ENCODE peak calls at places on chromosomes 13 and 19, in ten cellular contexts. B, Y, M, K, G, P, V, U, S and O are unnamed samples.

GRCh38 chr19:2482354-2483038 is 6.6 kb downstream of the GADD45B start:
- DNase-seq in B (no peak), Y (no peak), M (no peak), K (no peak), G (no peak), P (no peak), V (no peak), U (no peak), S (no peak), O (no peak)

GRCh38 chr19:15101479-15102082 is 5.6 kb upstream of the SYDE1 start:
- DNase-seq in B (peak; percentile 82), Y (no peak), M (peak; percentile 59), K (no peak), G (no peak), P (no peak), V (no peak), U (peak; percentile 52), S (peak; percentile 62), O (no peak)

GRCh38 chr13:98909016-98909415 is 68.8 kb downstream of the DOCK9 start:
- DNase-seq in B (no peak), Y (no peak), M (no peak), K (no peak), G (no peak), P (no peak), V (no peak), U (no peak), S (peak; percentile 67), O (no peak)

GRCh38 chr19:18368504-18369222 is 17.3 kb upstream of the GDF15 start:
- DNase-seq in B (no peak), Y (no peak), M (no peak), K (peak; percentile 78), G (no peak), P (no peak), V (no peak), U (peak; percentile 62), S (no peak), O (no peak)

GRCh38 chr13:101757446-101758039 is 305.1 kb downstream of the ITGBL1 start:
- DNase-seq in B (peak; percentile 55), Y (peak; percentile 14), M (peak; percentile 36), K (no peak), G (no peak), P (no peak), V (peak; percentile 18), U (no peak), S (peak; percentile 70), O (no peak)

GRCh38 chr13:27622102-27622820 is 569 bp downstream of the POLR1D start:
- DNase-seq in B (no peak), Y (no peak), M (no peak), K (no peak), G (no peak), P (no peak), V (no peak), U (no peak), S (peak; percentile 5), O (no peak)

GRCh38 chr19:32837531-32837930 is 32.0 kb downstream of the SLC7A9 start:
- DNase-seq in B (no peak), Y (no peak), M (no peak), K (no peak), G (no peak), P (no peak), V (no peak), U (no peak), S (no peak), O (no peak)

GRCh38 chr19:17323973-17324327 is 10.7 kb downstream of the ANO8 start:
- DNase-seq in B (no peak), Y (no peak), M (no peak), K (no peak), G (no peak), P (no peak), V (no peak), U (no peak), S (no peak), O (no peak)

GRCh38 chr13:112056739-112057433 is 10.1 kb upstream of the SOX1 start:
- DNase-seq in B (peak; percentile 63), Y (no peak), M (no peak), K (no peak), G (no peak), P (no peak), V (no peak), U (no peak), S (no peak), O (no peak)

DNA sequence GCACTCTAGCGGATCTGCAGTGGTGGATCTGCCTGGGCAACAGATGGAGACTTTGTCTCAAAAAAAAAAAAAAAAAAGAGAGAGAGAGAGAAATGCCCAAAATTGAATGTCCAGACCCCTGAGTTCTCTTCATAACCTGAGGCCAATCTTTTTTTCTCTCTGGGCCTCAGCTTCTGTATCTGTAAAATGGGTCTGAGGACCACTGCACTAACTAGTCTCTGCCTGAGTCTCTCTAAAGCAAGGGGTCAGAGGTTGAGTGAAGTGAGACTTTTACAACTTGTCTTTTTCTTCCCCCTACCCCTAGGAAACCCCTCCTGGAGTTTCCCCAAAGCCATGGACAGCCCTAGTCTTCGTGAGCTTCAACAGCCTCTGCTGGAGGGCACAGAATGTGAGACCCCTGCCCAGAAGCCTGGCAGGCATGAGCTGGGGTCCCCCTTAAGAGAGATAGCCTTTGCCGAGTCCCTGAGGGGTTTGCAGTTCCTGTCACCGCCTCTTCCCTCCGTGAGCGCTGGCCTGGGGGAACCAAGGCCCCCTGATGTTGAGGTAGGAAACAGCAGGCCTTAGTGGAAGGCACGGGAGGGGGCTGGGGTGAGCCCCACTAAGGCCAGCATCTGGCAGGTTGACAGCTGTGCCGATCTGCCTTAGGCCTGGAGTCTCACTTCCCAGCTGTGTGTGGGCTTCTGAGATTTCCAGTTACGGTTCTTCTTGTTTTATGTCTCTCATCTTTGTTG is 1.8 kb downstream of the TMEM91 start:
- DNase-seq in B (peak; percentile 90), Y (no peak), M (peak; percentile 75), K (no peak), G (peak; percentile 28), P (no peak), V (no peak), U (no peak), S (no peak), O (no peak)
- TF ChIP-seq CTCF in B (peak; percentile 62), Y (no peak), M (peak; percentile 41), K (no peak), G (no peak), P (no peak), V (no peak), U (no peak), S (no peak), O (no peak)

DNA sequence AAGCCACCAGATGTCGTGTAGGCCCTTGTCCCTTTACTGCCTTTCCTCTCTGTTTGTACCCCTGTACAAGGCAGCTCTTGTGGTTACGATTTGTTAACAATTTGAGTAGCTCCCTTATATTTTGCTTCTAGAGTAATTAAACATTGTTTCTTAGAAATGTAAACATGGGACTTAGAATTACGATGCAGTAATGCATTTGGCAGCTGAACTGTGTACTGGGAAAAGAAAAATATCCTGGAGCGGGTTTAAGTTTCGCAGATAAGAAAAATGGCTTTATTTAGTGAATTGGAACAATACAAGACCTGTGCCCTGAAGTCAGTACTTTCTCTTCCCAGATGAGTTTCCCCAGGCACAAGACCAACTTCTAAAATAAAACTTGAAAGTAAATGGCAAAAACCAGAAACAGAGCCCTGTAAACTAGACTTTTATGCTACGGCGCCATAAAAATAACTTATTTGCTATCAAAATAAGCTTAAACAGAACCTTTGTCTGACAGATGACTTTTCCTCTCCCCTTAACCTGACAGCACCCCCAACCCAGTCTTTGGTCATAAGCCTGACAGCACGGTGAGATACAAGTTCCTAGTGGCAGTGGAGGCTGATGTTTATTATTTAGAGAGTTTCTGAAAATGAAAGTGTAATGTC is 63.0 kb downstream of the LRCH1 start:
- DNase-seq in B (no peak), Y (no peak), M (no peak), K (no peak), G (no peak), P (no peak), V (no peak), U (no peak), S (no peak), O (no peak)
- H3K4me3 ChIP-seq in B (no peak overlapping the region), Y (no peak overlapping the region), M (no peak overlapping the region), K (no peak overlapping the region), G (peak overlapping the region; percentile 14), P (no peak overlapping the region), V (peak overlapping the region; percentile 50), U (peak overlapping the region; percentile 18), S (no peak overlapping the region), O (peak overlapping the region; percentile 3)

DNA sequence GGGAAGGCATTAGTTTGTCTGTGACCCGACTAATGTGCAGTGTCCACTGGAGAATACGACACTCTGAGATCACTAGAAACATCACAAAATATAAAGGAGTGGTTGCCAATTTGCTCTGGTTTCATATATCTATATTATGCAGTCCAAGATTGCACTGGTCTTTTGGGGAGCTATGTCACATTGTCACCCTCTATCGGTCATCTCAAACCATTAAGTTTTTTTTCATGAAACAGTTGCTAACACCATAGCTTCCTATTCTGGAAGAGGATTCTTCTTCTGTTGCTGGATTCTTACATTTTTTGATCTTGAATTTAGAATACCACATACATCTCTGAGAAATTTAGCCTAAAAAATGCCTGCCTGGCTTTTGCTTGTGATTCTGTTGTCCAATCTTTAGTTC is 168.6 kb downstream of the LACC1 start:
- DNase-seq in B (no peak), Y (no peak), M (peak; percentile 24), K (no peak), G (no peak), P (no peak), V (no peak), U (no peak), S (peak; percentile 46), O (no peak)
- TF ChIP-seq CTCF in B (peak; percentile 20), Y (peak; percentile 27), M (peak; percentile 49), K (peak; percentile 24), G (no peak), P (peak; percentile 26), V (no peak), U (no peak), S (peak; percentile 66), O (peak; percentile 47)

GRCh38 chr13:36776175-36776574 is 42.8 kb upstream of the RFXAP start:
- DNase-seq in B (no peak), Y (no peak), M (no peak), K (no peak), G (no peak), P (no peak), V (no peak), U (no peak), S (no peak), O (no peak)

GRCh38 chr13:36774895-36775294 is 44.1 kb upstream of the RFXAP start:
- DNase-seq in B (no peak), Y (no peak), M (no peak), K (no peak), G (no peak), P (no peak), V (no peak), U (no peak), S (no peak), O (no peak)

GRCh38 chr13:36783883-36784282 is 35.1 kb upstream of the RFXAP start:
- DNase-seq in B (no peak), Y (no peak), M (no peak), K (no peak), G (no peak), P (no peak), V (no peak), U (no peak), S (no peak), O (no peak)

DNA sequence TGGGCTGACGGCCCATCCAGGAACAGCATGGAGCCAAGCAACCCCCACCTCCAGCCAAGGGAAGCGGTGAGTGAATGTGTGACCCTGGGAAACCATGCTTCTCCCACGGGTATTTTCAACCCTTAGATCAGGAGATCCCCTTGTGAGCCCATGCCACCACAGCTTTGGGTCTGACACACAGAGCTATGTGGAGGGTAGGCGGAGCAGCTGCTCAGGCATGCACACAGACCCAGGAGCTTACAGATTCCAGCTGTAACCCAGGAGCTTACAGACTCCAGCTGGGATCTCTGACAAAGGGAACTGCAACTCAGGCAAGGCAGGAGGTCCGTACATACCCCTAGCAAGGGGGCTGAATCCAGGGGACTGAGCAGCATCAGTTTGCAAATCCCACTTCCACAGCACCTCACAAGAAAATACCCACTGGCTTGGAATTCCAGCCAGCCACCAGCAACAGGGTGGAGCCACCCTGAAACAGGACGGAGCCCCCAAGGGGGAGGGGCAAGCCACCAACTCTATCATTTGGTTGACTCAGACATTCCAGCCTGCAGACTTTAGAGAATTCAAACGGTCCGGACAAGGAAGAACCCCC is 40.8 kb upstream of the RFXAP start:
- DNase-seq in B (peak; percentile 65), Y (peak; percentile 23), M (peak; percentile 54), K (no peak), G (no peak), P (peak; percentile 97), V (peak; percentile 8), U (no peak), S (peak; percentile 17), O (peak; percentile 40)
- H3K4me3 ChIP-seq in B (no peak overlapping the region), Y (no peak overlapping the region), M (no peak overlapping the region), K (no peak overlapping the region), G (no peak overlapping the region), P (peak overlapping the region; percentile 50), V (no peak overlapping the region), U (no peak overlapping the region), S (no peak overlapping the region), O (no peak overlapping the region)